ENCODE peak calls at places on chromosomes 5 and 9, in nine cellular contexts. C is T1000; O is dorsolateral prefrontal cortex; M is stimulated activated CD8-positive, alpha-beta memory T cell treated with anti-CD3 and anti-CD28 coated beads, Interleukin-12 subunit alpha, Interleukin-12 subunit beta, amount 100 ng/mL, for 1 hour; X is RPMI7951; E is T-helper 17 cell; A is stimulated activated CD4-positive, alpha-beta T cell treated with anti-CD3 and anti-CD28 coated beads, Interleukin-2, amount 100 ng/mL, for 48 hours; Y is posterior cingulate gyrus; P is left colon. J is an unnamed sample.

GRCh38 chr9:131289301-131290038 is at the start of gene PLPP7:
- DNase-seq in A (no peak), X (peak), M (no peak), E (no peak), C (peak), P (peak), O (peak), Y (peak), J (peak)

GRCh38 chr9:98231770-98232478 is 23.5 kb downstream of the TBC1D2 start:
- DNase-seq in X (peak), O (no peak), E (no peak), M (no peak), C (no peak), Y (no peak), A (no peak), P (no peak), J (no peak)

GRCh38 chr5:81755320-81755719 is 4.4 kb upstream of the SSBP2 start:
- DNase-seq in A (no peak), Y (no peak), P (no peak), X (peak), M (no peak), C (peak), E (no peak), O (no peak), J (no peak)

GRCh38 chr5:112381521-112381920 is 37.6 kb downstream of the EPB41L4A start:
- DNase-seq in C (no peak), M (no peak), P (no peak), A (no peak), X (no peak), Y (no peak), O (no peak), E (no peak), J (no peak)

GRCh38 chr5:105739732-105740131 is 1931.0 kb downstream of the EFNA5 start:
- DNase-seq in A (no peak), X (no peak), Y (no peak), E (no peak), C (no peak), P (no peak), O (no peak), M (no peak), J (no peak)

GRCh38 chr5:77076961-77077820 is 9.9 kb downstream of the ZBED3 start:
- DNase-seq in O (peak), C (peak), Y (peak), X (no peak), E (peak), M (no peak), A (peak), P (peak), J (peak)

GRCh38 chr9:111231801-111232580 is 98.0 kb downstream of the OR2K2 start:
- DNase-seq in C (no peak), E (no peak), O (no peak), X (no peak), P (no peak), M (no peak), A (no peak), Y (no peak), J (no peak)

GRCh38 chr5:163436515-163436914 is 880 bp upstream of the CCNG1 start:
- DNase-seq in C (no peak), X (no peak), O (no peak), P (no peak), A (no peak), M (no peak), Y (no peak), E (no peak), J (no peak)

GRCh38 chr5:64958757-64959391 is 190.1 kb downstream of the CWC27 start:
- DNase-seq in C (no peak), E (no peak), M (no peak), X (peak), A (no peak), P (no peak), Y (no peak), O (no peak), J (no peak)

GRCh38 chr5:14983666-14984441 is 112.3 kb upstream of the ANKH start:
- DNase-seq in E (no peak), Y (no peak), X (no peak), P (no peak), O (no peak), M (peak), A (no peak), C (no peak), J (no peak)

GRCh38 chr9:111148390-111148993 is 110.2 kb upstream of the LPAR1 start:
- DNase-seq in Y (no peak), C (peak), A (no peak), P (no peak), X (peak), E (no peak), O (no peak), M (no peak), J (no peak)

GRCh38 chr9:99253772-99254431 is 31.8 kb downstream of the SEC61B start:
- DNase-seq in M (no peak), X (peak), O (no peak), A (peak), E (peak), Y (peak), C (peak), P (peak), J (no peak)

GRCh38 chr5:97844797-97845196 is 661.8 kb upstream of the RIOK2 start:
- DNase-seq in C (no peak), M (no peak), O (no peak), A (no peak), X (no peak), Y (no peak), P (no peak), E (no peak), J (no peak)

GRCh38 chr5:96288845-96289185 is 144.2 kb downstream of the PCSK1 start:
- DNase-seq in P (no peak), O (no peak), C (no peak), E (no peak), Y (no peak), M (no peak), A (no peak), X (no peak), J (no peak)

J was measured in cerebellum.